ENCODE peak calls at places on chromosomes 3 and 15, in ten cellular contexts. N is natural killer cell; C is lung microvascular endothelial cell; A is left ventricle myocardium inferior; Y is heart left ventricle; B is NCI-H1092; F is DMS153; K is stimulated activated CD4-positive, alpha-beta T cell treated with anti-CD3 and anti-CD28 coated beads, Interleukin-1b, Interleukin-23, amount 100 ng/mL, for 1 hour; H is pancreas; W is neural crest cell. X is an unnamed sample.
A peak's percentile ranks its signal among the peaks of the same experiment; 100 is the strongest.

GRCh38 chr15:48087844-48088243 is 32.9 kb upstream of the SLC24A5 start:
- DNase-seq in C (no peak), K (no peak), W (no peak), N (no peak), B (no peak), H (no peak), F (no peak), A (no peak), Y (no peak), X (no peak)

GRCh38 chr15:89776274-89777072 is at the start of gene MESP2:
- DNase-seq in Y (peak; percentile 89), W (peak; percentile 78), B (peak; percentile 22), K (peak; percentile 29), C (peak; percentile 90), H (peak; percentile 75), N (peak; percentile 52), A (peak; percentile 86), F (peak; percentile 5), X (peak; percentile 61)

GRCh38 chr15:81544385-81544784 is 170.4 kb upstream of the TMC3 start:
- DNase-seq in H (no peak), A (no peak), K (no peak), Y (no peak), W (no peak), C (no peak), F (no peak), N (no peak), B (no peak), X (no peak)

GRCh38 chr3:197795200-197795599 is 4.1 kb downstream of the LRCH3 start:
- DNase-seq in H (no peak), W (no peak), C (no peak), Y (no peak), B (no peak), K (no peak), N (no peak), A (no peak), F (no peak), X (no peak)

GRCh38 chr3:114615535-114616064 is 321.8 kb downstream of the TIGIT start:
- DNase-seq in K (no peak), B (peak; percentile 54), C (no peak), Y (no peak), A (no peak), F (peak; percentile 29), H (no peak), N (no peak), W (no peak), X (no peak)

GRCh38 chr15:62649793-62650420 is 392.6 kb upstream of the TPM1 start:
- DNase-seq in C (no peak), W (no peak), B (no peak), A (no peak), H (peak; percentile 41), K (no peak), F (no peak), Y (peak; percentile 58), N (no peak), X (no peak)

GRCh38 chr3:135753506-135753905 is 212.0 kb upstream of the PPP2R3A start:
- DNase-seq in A (no peak), K (no peak), B (no peak), C (no peak), N (no peak), F (no peak), W (no peak), Y (no peak), H (no peak), X (no peak)

GRCh38 chr3:168952551-168952950 is 711.0 kb downstream of the MECOM start:
- DNase-seq in F (no peak), A (no peak), B (no peak), W (no peak), H (no peak), Y (no peak), C (peak; percentile 51), N (no peak), K (no peak), X (no peak)

GRCh38 chr3:101026244-101026643 is 33.0 kb upstream of the ABI3BP start:
- DNase-seq in H (no peak), Y (no peak), N (no peak), A (no peak), F (no peak), W (no peak), B (no peak), C (no peak), K (no peak), X (no peak)

GRCh38 chr15:66706225-66706732 is 4.2 kb downstream of the SMAD6 start:
- DNase-seq in B (no peak), Y (peak; percentile 71), F (no peak), A (peak; percentile 35), W (no peak), K (no peak), N (no peak), H (no peak), C (peak; percentile 73), X (no peak)

GRCh38 chr15:68114356-68114755 is 60.2 kb downstream of the PIAS1 start:
- DNase-seq in N (no peak), F (no peak), W (no peak), H (no peak), K (no peak), C (peak; percentile 50), Y (no peak), A (no peak), B (no peak), X (no peak)

GRCh38 chr3:106829206-106829605 is 548.0 kb upstream of the CCDC54 start:
- DNase-seq in W (no peak), K (no peak), C (no peak), F (no peak), H (no peak), N (no peak), Y (no peak), A (no peak), B (no peak), X (no peak)